ENCODE peak calls at places on chromosomes 6 and 20, in eight cellular contexts. K, Q, F, U, R, I, Z and E are unnamed samples.

GRCh38 chr6:163414367-163415175 is at the start of gene QKI:
- DNase-seq in K (no peak), Z (peak; percentile 32), Q (peak; percentile 71), F (peak; percentile 75), U (peak; percentile 68), I (peak; percentile 82), R (peak; percentile 86), E (peak; percentile 69)

GRCh38 chr20:62156592-62157386 is 13.2 kb downstream of the SS18L1 start:
- DNase-seq in Z (no peak), R (peak; percentile 54), K (no peak), Q (peak; percentile 71), I (peak; percentile 48), U (peak; percentile 23), F (peak; percentile 69), E (peak; percentile 93)

GRCh38 chr20:63531686-63532448 is 5.3 kb downstream of the PTK6 start:
- DNase-seq in F (no peak), R (no peak), Q (no peak), I (no peak), K (no peak), U (no peak), Z (no peak), E (no peak)

GRCh38 chr6:159890802-159891201 is at the start of gene MAS1:
- DNase-seq in K (no peak), I (no peak), R (no peak), F (no peak), Q (no peak), U (no peak), Z (no peak), E (no peak)

GRCh38 chr20:1827974-1828785 is 67.0 kb upstream of the SIRPA start:
- DNase-seq in R (peak; percentile 61), K (no peak), F (no peak), I (no peak), Q (no peak), U (peak; percentile 55), Z (no peak), E (peak; percentile 90)

GRCh38 chr6:119083007-119083406 is 4.5 kb upstream of the FAM184A start:
- DNase-seq in F (no peak), Q (no peak), I (no peak), K (no peak), U (no peak), R (no peak), Z (no peak), E (no peak)

GRCh38 chr6:17138033-17138432 is 36.2 kb downstream of the STMND1 start:
- DNase-seq in I (no peak), F (no peak), K (no peak), R (no peak), Z (no peak), Q (no peak), U (no peak), E (no peak)

GRCh38 chr20:64131406-64131805 is 24.0 kb upstream of the NPBWR2 start:
- DNase-seq in R (peak; percentile 8), F (no peak), Z (no peak), I (no peak), K (no peak), Q (no peak), U (peak; percentile 18), E (no peak)

GRCh38 chr20:16538779-16539178 is 34.5 kb downstream of the KIF16B start:
- DNase-seq in I (no peak), R (peak; percentile 6), U (no peak), Z (no peak), F (no peak), K (no peak), Q (no peak), E (no peak)

GRCh38 chr6:7827142-7827541 is 83.4 kb downstream of the TXNDC5 start:
- DNase-seq in I (no peak), Z (no peak), F (no peak), R (peak; percentile 53), K (no peak), Q (no peak), U (no peak), E (no peak)

GRCh38 chr6:170497845-170498281 is 55.2 kb downstream of the PSMB1 start:
- DNase-seq in K (no peak), F (no peak), I (no peak), U (no peak), Q (no peak), R (peak; percentile 57), Z (no peak), E (no peak)

GRCh38 chr20:41361757-41362747 is 4.6 kb downstream of the EMILIN3 start:
- DNase-seq in U (no peak), I (no peak), F (no peak), Z (no peak), Q (no peak), R (no peak), K (no peak), E (no peak)